ENCODE peak calls at places on chromosomes 11 and 22, in six cellular contexts. One of them, this sample, is unnamed.

GRCh38 chr11:2423157-2424025 is 20.9 kb downstream of the TRPM5 start:
- DNase-seq in fibroblast of lung: no peak
- DNase-seq in ovary: no peak
- DNase-seq in endothelial cell of umbilical vein: no peak
- DNase-seq in fibroblast of pulmonary artery: no peak
- DNase-seq in HCT116: no peak
- DNase-seq in this sample: no peak

GRCh38 chr22:28442264-28442950 is 237.2 kb downstream of the TTC28 start:
- DNase-seq in fibroblast of lung: peak; percentile 80
- DNase-seq in ovary: peak; percentile 86
- DNase-seq in endothelial cell of umbilical vein: peak; percentile 59
- DNase-seq in fibroblast of pulmonary artery: peak; percentile 81
- DNase-seq in HCT116: peak; percentile 6
- DNase-seq in this sample: no peak

GRCh38 chr22:18024276-18024939 is at the start of gene MICAL3:
- DNase-seq in fibroblast of lung: peak; percentile 72
- DNase-seq in ovary: peak; percentile 68
- DNase-seq in endothelial cell of umbilical vein: peak; percentile 64
- DNase-seq in fibroblast of pulmonary artery: peak; percentile 64
- DNase-seq in HCT116: peak; percentile 34
- DNase-seq in this sample: no peak

GRCh38 chr22:42902875-42903510 is 45.9 kb upstream of the ARFGAP3 start:
- DNase-seq in fibroblast of lung: no peak
- DNase-seq in ovary: no peak
- DNase-seq in endothelial cell of umbilical vein: no peak
- DNase-seq in fibroblast of pulmonary artery: peak; percentile 37
- DNase-seq in HCT116: no peak
- DNase-seq in this sample: no peak

GRCh38 chr11:14304601-14305000 is 54.4 kb downstream of the RRAS2 start:
- DNase-seq in fibroblast of lung: no peak
- DNase-seq in ovary: no peak
- DNase-seq in endothelial cell of umbilical vein: no peak
- DNase-seq in fibroblast of pulmonary artery: no peak
- DNase-seq in HCT116: no peak
- DNase-seq in this sample: no peak

GRCh38 chr11:103338621-103339484 is 229.6 kb downstream of the DYNC2H1 start:
- DNase-seq in fibroblast of lung: peak; percentile 58
- DNase-seq in ovary: no peak
- DNase-seq in endothelial cell of umbilical vein: peak; percentile 28
- DNase-seq in fibroblast of pulmonary artery: peak; percentile 53
- DNase-seq in HCT116: no peak
- DNase-seq in this sample: peak; percentile 26

GRCh38 chr11:68865241-68865640 is 23.5 kb upstream of the CPT1A start:
- DNase-seq in fibroblast of lung: no peak
- DNase-seq in ovary: no peak
- DNase-seq in endothelial cell of umbilical vein: no peak
- DNase-seq in fibroblast of pulmonary artery: no peak
- DNase-seq in HCT116: no peak
- DNase-seq in this sample: no peak

GRCh38 chr11:31254411-31254810 is 115.1 kb downstream of the DCDC1 start:
- DNase-seq in fibroblast of lung: peak; percentile 41
- DNase-seq in ovary: no peak
- DNase-seq in endothelial cell of umbilical vein: no peak
- DNase-seq in fibroblast of pulmonary artery: peak; percentile 55
- DNase-seq in HCT116: no peak
- DNase-seq in this sample: no peak

GRCh38 chr22:43446037-43446803 is 34.4 kb downstream of the MPPED1 start:
- DNase-seq in fibroblast of lung: no peak
- DNase-seq in ovary: no peak
- DNase-seq in endothelial cell of umbilical vein: peak; percentile 7
- DNase-seq in fibroblast of pulmonary artery: no peak
- DNase-seq in HCT116: no peak
- DNase-seq in this sample: no peak

GRCh38 chr11:33540946-33541915 is 159.4 kb downstream of the C11orf91 start:
- DNase-seq in fibroblast of lung: no peak
- DNase-seq in ovary: no peak
- DNase-seq in endothelial cell of umbilical vein: no peak
- DNase-seq in fibroblast of pulmonary artery: no peak
- DNase-seq in HCT116: no peak
- DNase-seq in this sample: no peak

GRCh38 chr11:10674440-10674855 is 19.1 kb downstream of the IRAG1 start:
- DNase-seq in fibroblast of lung: no peak
- DNase-seq in ovary: no peak
- DNase-seq in endothelial cell of umbilical vein: no peak
- DNase-seq in fibroblast of pulmonary artery: no peak
- DNase-seq in HCT116: no peak
- DNase-seq in this sample: no peak

GRCh38 chr22:17370036-17370765 is 941 bp downstream of the CECR2 start:
- DNase-seq in fibroblast of lung: no peak
- DNase-seq in ovary: peak; percentile 54
- DNase-seq in endothelial cell of umbilical vein: no peak
- DNase-seq in fibroblast of pulmonary artery: no peak
- DNase-seq in HCT116: no peak
- DNase-seq in this sample: no peak

GRCh38 chr11:124233376-124233775 is 7.5 kb upstream of the OR8G1 start:
- DNase-seq in fibroblast of lung: no peak
- DNase-seq in ovary: no peak
- DNase-seq in endothelial cell of umbilical vein: no peak
- DNase-seq in fibroblast of pulmonary artery: no peak
- DNase-seq in HCT116: no peak
- DNase-seq in this sample: no peak

GRCh38 chr11:83990160-83990733 is 704.1 kb upstream of the CCDC90B start:
- DNase-seq in fibroblast of lung: no peak
- DNase-seq in ovary: no peak
- DNase-seq in endothelial cell of umbilical vein: no peak
- DNase-seq in fibroblast of pulmonary artery: no peak
- DNase-seq in HCT116: no peak
- DNase-seq in this sample: no peak

GRCh38 chr22:40534379-40535188 is 101.9 kb downstream of the MRTFA start:
- DNase-seq in fibroblast of lung: peak; percentile 77
- DNase-seq in ovary: no peak
- DNase-seq in endothelial cell of umbilical vein: peak; percentile 39
- DNase-seq in fibroblast of pulmonary artery: peak; percentile 53
- DNase-seq in HCT116: no peak
- DNase-seq in this sample: no peak

GRCh38 chr11:37861671-37862070 is 1263.6 kb upstream of the RAG2 start:
- DNase-seq in fibroblast of lung: no peak
- DNase-seq in ovary: no peak
- DNase-seq in endothelial cell of umbilical vein: no peak
- DNase-seq in fibroblast of pulmonary artery: no peak
- DNase-seq in HCT116: no peak
- DNase-seq in this sample: no peak

GRCh38 chr11:90241414-90241813 is 18.6 kb upstream of the CHORDC1 start:
- DNase-seq in fibroblast of lung: no peak
- DNase-seq in ovary: no peak
- DNase-seq in endothelial cell of umbilical vein: no peak
- DNase-seq in fibroblast of pulmonary artery: no peak
- DNase-seq in HCT116: no peak
- DNase-seq in this sample: no peak

GRCh38 chr11:64269380-64270234 is 14.9 kb downstream of the BAD start:
- DNase-seq in fibroblast of lung: peak; percentile 100
- DNase-seq in ovary: peak; percentile 97
- DNase-seq in endothelial cell of umbilical vein: peak; percentile 100
- DNase-seq in fibroblast of pulmonary artery: peak; percentile 100
- DNase-seq in HCT116: peak; percentile 99
- DNase-seq in this sample: peak; percentile 100

GRCh38 chr11:108496643-108497256 is 1.4 kb downstream of the POGLUT3 start:
- DNase-seq in fibroblast of lung: peak; percentile 52
- DNase-seq in ovary: no peak
- DNase-seq in endothelial cell of umbilical vein: no peak
- DNase-seq in fibroblast of pulmonary artery: peak; percentile 15
- DNase-seq in HCT116: no peak
- DNase-seq in this sample: no peak

GRCh38 chr11:72951815-72952340 is 137.7 kb downstream of the ATG16L2 start:
- DNase-seq in fibroblast of lung: no peak
- DNase-seq in ovary: no peak
- DNase-seq in endothelial cell of umbilical vein: no peak
- DNase-seq in fibroblast of pulmonary artery: no peak
- DNase-seq in HCT116: no peak
- DNase-seq in this sample: no peak

GRCh38 chr11:59223177-59223576 is 10.4 kb upstream of the MPEG1 start:
- DNase-seq in fibroblast of lung: no peak
- DNase-seq in ovary: no peak
- DNase-seq in endothelial cell of umbilical vein: no peak
- DNase-seq in fibroblast of pulmonary artery: no peak
- DNase-seq in HCT116: no peak
- DNase-seq in this sample: no peak

GRCh38 chr11:130915556-130916237 is 582 bp downstream of the SNX19 start:
- DNase-seq in fibroblast of lung: no peak
- DNase-seq in ovary: peak; percentile 34
- DNase-seq in endothelial cell of umbilical vein: no peak
- DNase-seq in fibroblast of pulmonary artery: no peak
- DNase-seq in HCT116: no peak
- DNase-seq in this sample: no peak

DNA sequence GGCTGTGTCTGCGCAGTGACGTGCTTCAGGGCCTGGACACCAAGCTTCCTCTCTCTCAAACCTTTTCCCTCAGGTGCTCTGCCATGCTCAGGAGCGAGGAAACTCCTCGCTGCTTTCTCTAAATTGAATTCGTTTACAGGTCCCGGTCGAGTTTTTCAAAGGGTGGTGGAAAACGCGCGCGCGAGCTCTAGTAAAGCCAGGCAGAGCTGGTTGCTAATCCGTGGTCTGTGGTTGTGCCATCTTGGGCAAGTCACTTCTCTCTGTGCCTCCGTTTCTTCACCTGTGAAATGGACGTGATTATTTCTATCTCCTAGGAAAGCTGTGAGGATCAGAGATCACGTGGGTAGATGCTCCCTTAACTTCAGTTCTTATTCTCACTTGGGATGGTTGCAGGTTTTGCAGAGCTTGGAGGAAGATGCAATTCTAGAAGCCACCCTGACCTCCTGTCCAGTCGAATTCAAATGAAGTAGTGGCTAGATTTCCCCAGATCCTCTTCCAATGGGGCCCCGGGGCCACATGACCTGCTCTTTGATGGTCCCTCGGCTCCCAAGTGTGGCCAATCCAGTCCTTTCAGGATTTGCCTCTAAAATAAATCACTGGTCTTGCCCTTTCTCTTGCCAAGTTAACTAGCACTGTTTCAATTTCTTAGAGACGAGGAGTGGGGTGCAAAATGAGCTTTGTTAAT is 10.5 kb upstream of the ALX4 start:
- DNase-seq in fibroblast of lung: no peak
- DNase-seq in ovary: no peak
- DNase-seq in endothelial cell of umbilical vein: no peak
- DNase-seq in fibroblast of pulmonary artery: no peak
- DNase-seq in HCT116: no peak
- DNase-seq in this sample: no peak
- H3K4me3 ChIP-seq in fibroblast of lung: no peak overlapping the region
- H3K4me3 ChIP-seq in ovary: no peak overlapping the region
- H3K4me3 ChIP-seq in endothelial cell of umbilical vein: no peak overlapping the region
- H3K4me3 ChIP-seq in fibroblast of pulmonary artery: no peak overlapping the region
- H3K4me3 ChIP-seq in HCT116: no peak overlapping the region
- H3K4me3 ChIP-seq in this sample: no peak overlapping the region

DNA sequence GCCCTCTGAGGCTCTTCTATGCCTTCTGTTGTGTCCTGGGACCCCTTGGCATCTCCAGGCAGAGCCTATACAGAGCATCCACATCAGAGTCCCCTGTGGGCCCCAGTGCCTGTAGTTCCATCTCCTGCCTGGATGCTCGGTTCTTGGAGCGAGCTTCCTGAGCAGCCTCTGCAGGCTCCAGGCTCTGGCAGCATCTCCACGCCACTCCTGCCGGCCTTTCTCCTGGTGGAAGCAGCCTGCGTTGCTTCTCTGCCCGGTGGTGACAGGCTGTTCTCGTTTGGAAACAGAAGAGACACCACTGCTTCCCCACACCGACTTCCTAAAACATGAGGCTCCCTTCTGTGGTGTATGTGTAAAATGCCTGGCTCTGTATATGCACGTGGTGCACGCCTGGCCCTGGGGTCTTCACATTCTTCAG is 52.8 kb downstream of the BCR start:
- DNase-seq in fibroblast of lung: peak; percentile 41
- DNase-seq in ovary: no peak
- DNase-seq in endothelial cell of umbilical vein: no peak
- DNase-seq in fibroblast of pulmonary artery: peak; percentile 46
- DNase-seq in HCT116: no peak
- DNase-seq in this sample: no peak
- TF ChIP-seq CTCF in fibroblast of lung: no peak
- TF ChIP-seq CTCF in ovary: no peak
- TF ChIP-seq CTCF in endothelial cell of umbilical vein: no peak
- TF ChIP-seq CTCF in fibroblast of pulmonary artery: peak; percentile 16
- TF ChIP-seq CTCF in HCT116: no peak
- TF ChIP-seq CTCF in this sample: no peak

DNA sequence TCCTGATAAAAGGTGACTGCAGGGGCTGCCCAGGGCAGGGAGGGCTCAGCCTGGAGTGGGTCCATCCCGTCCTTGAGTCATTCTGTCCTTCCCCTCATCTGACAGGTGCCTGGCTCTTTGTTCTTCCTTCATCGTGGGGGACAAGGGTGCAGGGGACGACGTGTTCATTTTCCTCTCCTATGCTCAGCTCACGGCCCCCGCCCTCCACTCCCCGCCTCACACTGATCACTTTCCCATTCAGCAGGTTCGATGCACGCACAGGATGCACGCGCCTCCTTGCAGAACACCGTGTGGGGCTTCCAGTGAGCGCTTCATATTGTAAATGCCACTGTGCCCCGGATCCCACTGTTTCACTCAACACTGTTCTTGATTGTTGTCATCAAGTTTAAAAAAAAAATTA is 32.7 kb upstream of the SHANK2 start:
- DNase-seq in fibroblast of lung: no peak
- DNase-seq in ovary: no peak
- DNase-seq in endothelial cell of umbilical vein: no peak
- DNase-seq in fibroblast of pulmonary artery: no peak
- DNase-seq in HCT116: no peak
- DNase-seq in this sample: no peak
- H3K4me3 ChIP-seq in fibroblast of lung: no peak overlapping the region
- H3K4me3 ChIP-seq in ovary: no peak overlapping the region
- H3K4me3 ChIP-seq in endothelial cell of umbilical vein: no peak overlapping the region
- H3K4me3 ChIP-seq in fibroblast of pulmonary artery: no peak overlapping the region
- H3K4me3 ChIP-seq in HCT116: no peak overlapping the region
- H3K4me3 ChIP-seq in this sample: no peak overlapping the region

GRCh38 chr22:25027052-25027525 is 74.6 kb downstream of the KIAA1671 start:
- DNase-seq in fibroblast of lung: no peak
- DNase-seq in ovary: no peak
- DNase-seq in endothelial cell of umbilical vein: no peak
- DNase-seq in fibroblast of pulmonary artery: no peak
- DNase-seq in HCT116: no peak
- DNase-seq in this sample: no peak

GRCh38 chr22:25024895-25025294 is 72.4 kb downstream of the KIAA1671 start:
- DNase-seq in fibroblast of lung: no peak
- DNase-seq in ovary: no peak
- DNase-seq in endothelial cell of umbilical vein: no peak
- DNase-seq in fibroblast of pulmonary artery: no peak
- DNase-seq in HCT116: no peak
- DNase-seq in this sample: no peak

GRCh38 chr22:25027552-25027951 is 75.0 kb downstream of the KIAA1671 start:
- DNase-seq in fibroblast of lung: no peak
- DNase-seq in ovary: no peak
- DNase-seq in endothelial cell of umbilical vein: no peak
- DNase-seq in fibroblast of pulmonary artery: no peak
- DNase-seq in HCT116: no peak
- DNase-seq in this sample: no peak

GRCh38 chr22:25023879-25024278 is 71.4 kb downstream of the KIAA1671 start:
- DNase-seq in fibroblast of lung: no peak
- DNase-seq in ovary: no peak
- DNase-seq in endothelial cell of umbilical vein: no peak
- DNase-seq in fibroblast of pulmonary artery: no peak
- DNase-seq in HCT116: no peak
- DNase-seq in this sample: no peak

GRCh38 chr22:25025586-25025985 is 73.1 kb downstream of the KIAA1671 start:
- DNase-seq in fibroblast of lung: no peak
- DNase-seq in ovary: no peak
- DNase-seq in endothelial cell of umbilical vein: no peak
- DNase-seq in fibroblast of pulmonary artery: no peak
- DNase-seq in HCT116: no peak
- DNase-seq in this sample: no peak
- TF ChIP-seq CTCF in fibroblast of lung: no peak
- TF ChIP-seq CTCF in ovary: no peak
- TF ChIP-seq CTCF in endothelial cell of umbilical vein: no peak
- TF ChIP-seq CTCF in fibroblast of pulmonary artery: no peak
- TF ChIP-seq CTCF in HCT116: no peak
- TF ChIP-seq CTCF in this sample: no peak

This sample was measured in HFF-Myc.